ENCODE peak calls at places on chromosomes 4 and X, in nine cellular contexts. P is ACHN; M is H54; E is EH; C is Peyer's patch; R is GM03348; U is SJSA1; L is CD8-positive, alpha-beta memory T cell; V is upper lobe of right lung. I is an unnamed sample.

GRCh38 chrX:100381613-100382012 is 28.5 kb downstream of the PCDH19 start:
- DNase-seq in U (no peak), R (no peak), M (no peak), P (no peak), C (no peak), E (no peak), V (no peak), L (no peak), I (no peak)

GRCh38 chr4:77248805-77249204 is 91.8 kb downstream of the CCNG2 start:
- DNase-seq in V (no peak), R (no peak), L (no peak), M (no peak), U (no peak), E (no peak), P (no peak), C (no peak), I (no peak)

GRCh38 chr4:87803421-87803820 is 4.1 kb downstream of the IBSP start:
- DNase-seq in E (no peak), R (no peak), M (no peak), C (no peak), V (no peak), U (no peak), L (no peak), P (no peak), I (no peak)

GRCh38 chrX:117707948-117708743 is 408.5 kb downstream of the KLHL13 start:
- DNase-seq in L (no peak), E (no peak), M (no peak), V (no peak), P (no peak), U (no peak), R (no peak), C (no peak), I (no peak)

GRCh38 chr4:1883583-1883982 is 12.4 kb downstream of the NSD2 start:
- DNase-seq in L (no peak), U (no peak), P (no peak), V (no peak), M (no peak), R (no peak), C (no peak), E (no peak), I (no peak)

GRCh38 chrX:129347291-129347690 is 176.0 kb downstream of the SMARCA1 start:
- DNase-seq in C (no peak), P (no peak), R (no peak), E (no peak), M (no peak), V (no peak), U (no peak), L (no peak), I (peak)

GRCh38 chrX:76454456-76454927 is 27.0 kb downstream of the MAGEE1 start:
- DNase-seq in U (no peak), E (peak), C (no peak), R (peak), V (no peak), P (peak), M (no peak), L (no peak), I (peak)

GRCh38 chr4:188282620-188283232 is 143.5 kb downstream of the TRIML1 start:
- DNase-seq in L (no peak), P (no peak), R (no peak), C (no peak), E (no peak), U (no peak), M (no peak), V (peak), I (no peak)

GRCh38 chrX:107537815-107538214 is 88.4 kb downstream of the FRMPD3 start:
- DNase-seq in U (peak), E (peak), L (no peak), M (peak), P (peak), C (no peak), V (no peak), R (peak), I (peak)

I was measured in A549.